ENCODE peak calls at places on chromosomes 6 and 20, in seven cellular contexts. One of them, this sample, is unnamed.

GRCh38 chr6:131844243-131844841 is 36.5 kb downstream of the ENPP1 start:
- DNase-seq in aorta: no peak
- DNase-seq in heart left ventricle: no peak
- DNase-seq in prostate gland: no peak
- DNase-seq in gastrocnemius medialis: no peak
- DNase-seq in thoracic aorta: no peak
- DNase-seq in stomach: no peak
- DNase-seq in this sample: no peak

GRCh38 chr6:14040042-14040441 is 77.5 kb upstream of the CD83 start:
- DNase-seq in thoracic aorta: no peak
- DNase-seq in prostate gland: no peak
- DNase-seq in stomach: no peak
- DNase-seq in gastrocnemius medialis: no peak
- DNase-seq in heart left ventricle: no peak
- DNase-seq in aorta: no peak
- DNase-seq in this sample: no peak

GRCh38 chr6:48069280-48069679 is 41.7 kb downstream of the PTCHD4 start:
- DNase-seq in prostate gland: no peak
- DNase-seq in stomach: no peak
- DNase-seq in thoracic aorta: no peak
- DNase-seq in aorta: no peak
- DNase-seq in gastrocnemius medialis: no peak
- DNase-seq in heart left ventricle: no peak
- DNase-seq in this sample: no peak

GRCh38 chr20:55472704-55473103 is 532.6 kb downstream of the CBLN4 start:
- DNase-seq in stomach: no peak
- DNase-seq in heart left ventricle: no peak
- DNase-seq in gastrocnemius medialis: no peak
- DNase-seq in prostate gland: no peak
- DNase-seq in thoracic aorta: no peak
- DNase-seq in aorta: no peak
- DNase-seq in this sample: no peak

GRCh38 chr6:158211273-158212055 is 43.3 kb downstream of the GTF2H5 start:
- DNase-seq in stomach: no peak
- DNase-seq in aorta: no peak
- DNase-seq in heart left ventricle: no peak
- DNase-seq in gastrocnemius medialis: no peak
- DNase-seq in thoracic aorta: no peak
- DNase-seq in prostate gland: no peak
- DNase-seq in this sample: no peak

GRCh38 chr20:48075591-48076174 is 290.4 kb upstream of the SULF2 start:
- DNase-seq in gastrocnemius medialis: no peak
- DNase-seq in prostate gland: no peak
- DNase-seq in stomach: no peak
- DNase-seq in aorta: no peak
- DNase-seq in heart left ventricle: no peak
- DNase-seq in thoracic aorta: no peak
- DNase-seq in this sample: no peak

GRCh38 chr20:32893263-32893877 is 34.6 kb downstream of the EFCAB8 start:
- DNase-seq in aorta: no peak
- DNase-seq in thoracic aorta: no peak
- DNase-seq in stomach: no peak
- DNase-seq in heart left ventricle: no peak
- DNase-seq in gastrocnemius medialis: no peak
- DNase-seq in prostate gland: no peak
- DNase-seq in this sample: no peak

GRCh38 chr6:159977242-159978214 is 8.6 kb downstream of the IGF2R start:
- DNase-seq in aorta: no peak
- DNase-seq in heart left ventricle: peak; percentile 77
- DNase-seq in thoracic aorta: no peak
- DNase-seq in prostate gland: no peak
- DNase-seq in gastrocnemius medialis: peak; percentile 48
- DNase-seq in stomach: no peak
- DNase-seq in this sample: no peak

GRCh38 chr20:39822667-39823066 is 860.5 kb downstream of the DHX35 start:
- DNase-seq in thoracic aorta: no peak
- DNase-seq in heart left ventricle: no peak
- DNase-seq in gastrocnemius medialis: no peak
- DNase-seq in stomach: no peak
- DNase-seq in aorta: no peak
- DNase-seq in prostate gland: no peak
- DNase-seq in this sample: no peak

GRCh38 chr6:113120214-113120576 is 737.0 kb upstream of the MARCKS start:
- DNase-seq in heart left ventricle: no peak
- DNase-seq in thoracic aorta: no peak
- DNase-seq in aorta: no peak
- DNase-seq in prostate gland: no peak
- DNase-seq in stomach: no peak
- DNase-seq in gastrocnemius medialis: no peak
- DNase-seq in this sample: no peak

GRCh38 chr6:160042788-160043301 is 74.0 kb downstream of the IGF2R start:
- DNase-seq in stomach: no peak
- DNase-seq in gastrocnemius medialis: no peak
- DNase-seq in heart left ventricle: no peak
- DNase-seq in prostate gland: no peak
- DNase-seq in thoracic aorta: no peak
- DNase-seq in aorta: no peak
- DNase-seq in this sample: no peak

GRCh38 chr6:11142296-11143027 is 30.9 kb upstream of the ERVFRD-1 start:
- DNase-seq in aorta: no peak
- DNase-seq in prostate gland: no peak
- DNase-seq in gastrocnemius medialis: no peak
- DNase-seq in thoracic aorta: no peak
- DNase-seq in heart left ventricle: no peak
- DNase-seq in stomach: no peak
- DNase-seq in this sample: no peak

GRCh38 chr6:138662474-138662873 is 111.1 kb upstream of the CCDC28A start:
- DNase-seq in aorta: no peak
- DNase-seq in prostate gland: no peak
- DNase-seq in stomach: no peak
- DNase-seq in thoracic aorta: no peak
- DNase-seq in gastrocnemius medialis: no peak
- DNase-seq in heart left ventricle: no peak
- DNase-seq in this sample: no peak

GRCh38 chr6:165308926-165309731 is at the start of gene C6orf118:
- DNase-seq in gastrocnemius medialis: no peak
- DNase-seq in prostate gland: peak; percentile 8
- DNase-seq in heart left ventricle: no peak
- DNase-seq in thoracic aorta: no peak
- DNase-seq in aorta: peak; percentile 75
- DNase-seq in stomach: no peak
- DNase-seq in this sample: no peak

GRCh38 chr20:23441850-23442313 is 2.4 kb downstream of the CSTL1 start:
- DNase-seq in thoracic aorta: no peak
- DNase-seq in heart left ventricle: no peak
- DNase-seq in stomach: peak; percentile 68
- DNase-seq in aorta: peak; percentile 79
- DNase-seq in prostate gland: peak; percentile 55
- DNase-seq in gastrocnemius medialis: peak; percentile 35
- DNase-seq in this sample: peak; percentile 89

GRCh38 chr20:21224217-21224616 is 78.9 kb upstream of the XRN2 start:
- DNase-seq in heart left ventricle: no peak
- DNase-seq in stomach: no peak
- DNase-seq in aorta: no peak
- DNase-seq in gastrocnemius medialis: no peak
- DNase-seq in thoracic aorta: no peak
- DNase-seq in prostate gland: no peak
- DNase-seq in this sample: no peak
- H3K27ac ChIP-seq in heart left ventricle: no peak overlapping the region
- H3K27ac ChIP-seq in stomach: no peak overlapping the region
- H3K27ac ChIP-seq in aorta: no peak overlapping the region
- H3K27ac ChIP-seq in gastrocnemius medialis: no peak overlapping the region
- H3K27ac ChIP-seq in thoracic aorta: no peak overlapping the region
- H3K27ac ChIP-seq in prostate gland: no peak overlapping the region
- H3K27ac ChIP-seq in this sample: no peak overlapping the region

GRCh38 chr6:89372506-89372901 is 20.0 kb upstream of the UBE2J1 start:
- DNase-seq in heart left ventricle: no peak
- DNase-seq in thoracic aorta: no peak
- DNase-seq in prostate gland: no peak
- DNase-seq in aorta: no peak
- DNase-seq in gastrocnemius medialis: no peak
- DNase-seq in stomach: no peak
- DNase-seq in this sample: no peak
- H3K27ac ChIP-seq in heart left ventricle: peak overlapping the region; percentile 1
- H3K27ac ChIP-seq in thoracic aorta: no peak overlapping the region
- H3K27ac ChIP-seq in prostate gland: no peak overlapping the region
- H3K27ac ChIP-seq in aorta: no peak overlapping the region
- H3K27ac ChIP-seq in gastrocnemius medialis: peak overlapping the region; percentile 78
- H3K27ac ChIP-seq in stomach: no peak overlapping the region
- H3K27ac ChIP-seq in this sample: no peak overlapping the region

GRCh38 chr20:60490184-60490583 is 532.0 kb downstream of the CDH26 start:
- DNase-seq in stomach: no peak
- DNase-seq in heart left ventricle: no peak
- DNase-seq in thoracic aorta: no peak
- DNase-seq in aorta: no peak
- DNase-seq in gastrocnemius medialis: no peak
- DNase-seq in prostate gland: no peak
- DNase-seq in this sample: no peak
- H3K27ac ChIP-seq in stomach: no peak overlapping the region
- H3K27ac ChIP-seq in heart left ventricle: no peak overlapping the region
- H3K27ac ChIP-seq in thoracic aorta: no peak overlapping the region
- H3K27ac ChIP-seq in aorta: no peak overlapping the region
- H3K27ac ChIP-seq in gastrocnemius medialis: no peak overlapping the region
- H3K27ac ChIP-seq in prostate gland: no peak overlapping the region
- H3K27ac ChIP-seq in this sample: no peak overlapping the region

GRCh38 chr20:45832619-45833018 is 980 bp upstream of the SNX21 start:
- DNase-seq in aorta: peak; percentile 44
- DNase-seq in heart left ventricle: no peak
- DNase-seq in gastrocnemius medialis: no peak
- DNase-seq in thoracic aorta: no peak
- DNase-seq in stomach: no peak
- DNase-seq in prostate gland: no peak
- DNase-seq in this sample: no peak

GRCh38 chr20:45835230-45836224 is 1.9 kb downstream of the SNX21 start:
- DNase-seq in aorta: peak; percentile 86
- DNase-seq in prostate gland: no peak
- DNase-seq in thoracic aorta: peak; percentile 72
- DNase-seq in gastrocnemius medialis: peak; percentile 63
- DNase-seq in stomach: no peak
- DNase-seq in heart left ventricle: no peak
- DNase-seq in this sample: peak; percentile 49

GRCh38 chr20:45834797-45835161 is 1.2 kb downstream of the SNX21 start:
- DNase-seq in stomach: no peak
- DNase-seq in gastrocnemius medialis: no peak
- DNase-seq in heart left ventricle: no peak
- DNase-seq in aorta: peak; percentile 78
- DNase-seq in thoracic aorta: no peak
- DNase-seq in prostate gland: no peak
- DNase-seq in this sample: no peak

GRCh38 chr20:45833030-45833882 is at the start of gene SNX21:
- DNase-seq in stomach: peak; percentile 77
- DNase-seq in gastrocnemius medialis: peak; percentile 70
- DNase-seq in thoracic aorta: peak; percentile 68
- DNase-seq in prostate gland: peak; percentile 49
- DNase-seq in aorta: peak; percentile 94
- DNase-seq in heart left ventricle: peak; percentile 93
- DNase-seq in this sample: peak; percentile 84

DNA sequence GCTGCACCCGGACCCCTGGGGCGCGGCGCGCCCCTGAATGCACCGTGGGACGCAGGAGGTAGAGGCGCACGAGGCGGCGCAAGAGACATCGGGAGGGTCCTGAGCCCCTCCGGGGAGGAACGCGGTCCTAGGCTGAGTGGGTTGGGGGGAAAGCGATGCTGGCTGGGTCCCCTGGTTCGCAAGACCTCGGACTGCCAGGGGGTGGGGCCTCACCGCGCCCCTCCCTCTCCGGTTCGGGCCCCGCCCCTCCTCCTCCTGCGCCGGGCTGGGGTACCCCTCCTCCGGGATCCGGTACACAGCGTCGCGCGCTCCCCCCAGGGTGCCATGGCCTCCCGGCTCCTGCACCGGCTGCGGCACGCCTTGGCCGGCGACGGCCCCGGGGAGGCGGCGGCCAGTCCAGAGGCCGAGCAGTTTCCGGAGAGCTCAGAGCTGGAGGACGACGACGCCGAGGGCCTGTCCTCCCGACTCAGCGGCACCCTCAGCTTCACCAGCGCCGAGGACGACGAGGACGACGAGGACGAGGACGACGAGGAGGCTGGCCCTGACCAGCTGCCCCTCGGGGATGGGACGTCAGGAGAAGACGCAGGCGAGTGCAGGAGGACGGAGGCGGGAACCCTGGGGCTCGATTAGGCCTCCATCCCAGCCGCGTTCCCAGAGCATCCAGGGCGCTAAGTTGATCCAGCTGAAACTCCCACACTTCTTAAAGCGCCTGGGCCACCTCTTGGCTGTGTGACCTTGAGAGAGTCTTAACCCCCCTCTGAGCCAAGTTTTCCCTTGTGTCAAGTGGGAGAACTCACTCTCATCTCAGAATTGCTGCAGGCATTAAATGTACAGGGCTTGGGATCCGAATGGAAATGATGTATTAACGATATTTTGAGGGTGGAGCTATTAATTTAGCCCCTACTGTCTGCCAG is 541 bp downstream of the SNX21 start:
- DNase-seq in gastrocnemius medialis: peak; percentile 70
- DNase-seq in thoracic aorta: no peak
- DNase-seq in stomach: peak; percentile 69
- DNase-seq in heart left ventricle: peak; percentile 89
- DNase-seq in prostate gland: peak; percentile 73
- DNase-seq in aorta: peak; percentile 91
- DNase-seq in this sample: peak; percentile 61
- H3K27ac ChIP-seq in gastrocnemius medialis: peak overlapping the region; percentile 97
- H3K27ac ChIP-seq in thoracic aorta: peak overlapping the region; percentile 93
- H3K27ac ChIP-seq in stomach: peak overlapping the region; percentile 96
- H3K27ac ChIP-seq in heart left ventricle: peak overlapping the region; percentile 99
- H3K27ac ChIP-seq in prostate gland: peak overlapping the region; percentile 90
- H3K27ac ChIP-seq in aorta: peak overlapping the region; percentile 71
- H3K27ac ChIP-seq in this sample: peak overlapping the region; percentile 97

DNA sequence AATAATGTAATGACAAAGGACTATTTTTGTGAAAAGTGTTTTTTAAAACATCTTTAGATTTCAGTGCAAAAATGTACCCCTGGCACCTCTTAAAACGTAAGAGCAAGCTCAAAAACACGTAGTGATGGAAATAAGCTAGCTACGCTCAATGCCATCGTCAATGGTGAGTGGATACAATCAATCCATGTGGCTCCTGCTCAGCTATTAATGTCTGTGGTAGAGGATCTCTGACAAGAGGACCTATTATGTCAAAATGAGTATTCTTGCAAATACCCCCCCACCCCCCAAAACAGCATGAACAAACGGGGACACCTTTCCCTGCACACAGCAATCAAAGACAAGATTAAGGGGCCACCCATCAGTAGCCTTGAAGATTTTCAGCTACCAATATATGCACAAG is 65.1 kb upstream of the PTGIS start:
- DNase-seq in heart left ventricle: no peak
- DNase-seq in gastrocnemius medialis: no peak
- DNase-seq in aorta: no peak
- DNase-seq in prostate gland: no peak
- DNase-seq in thoracic aorta: no peak
- DNase-seq in stomach: no peak
- DNase-seq in this sample: no peak
- H3K27ac ChIP-seq in heart left ventricle: no peak overlapping the region
- H3K27ac ChIP-seq in gastrocnemius medialis: no peak overlapping the region
- H3K27ac ChIP-seq in aorta: no peak overlapping the region
- H3K27ac ChIP-seq in prostate gland: no peak overlapping the region
- H3K27ac ChIP-seq in thoracic aorta: no peak overlapping the region
- H3K27ac ChIP-seq in stomach: no peak overlapping the region
- H3K27ac ChIP-seq in this sample: no peak overlapping the region

DNA sequence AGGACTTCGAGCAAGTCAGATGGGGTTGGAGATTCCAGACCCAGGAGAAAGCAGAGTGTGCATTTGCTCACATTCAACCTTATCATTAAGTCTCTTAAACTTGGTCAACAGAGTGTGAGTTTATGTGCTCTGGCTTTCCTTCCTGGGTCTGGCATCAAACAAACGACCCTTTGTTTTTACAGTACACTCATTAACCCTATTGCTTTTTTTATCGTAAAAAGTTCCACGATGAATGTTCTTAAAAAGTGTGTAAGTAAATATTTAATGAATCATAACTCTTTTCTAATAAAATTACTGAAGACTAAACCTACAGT is 2.5 kb downstream of the FYN start:
- DNase-seq in aorta: no peak
- DNase-seq in gastrocnemius medialis: no peak
- DNase-seq in heart left ventricle: no peak
- DNase-seq in prostate gland: no peak
- DNase-seq in thoracic aorta: no peak
- DNase-seq in stomach: no peak
- DNase-seq in this sample: no peak
- H3K27ac ChIP-seq in aorta: no peak overlapping the region
- H3K27ac ChIP-seq in gastrocnemius medialis: no peak overlapping the region
- H3K27ac ChIP-seq in heart left ventricle: no peak overlapping the region
- H3K27ac ChIP-seq in prostate gland: no peak overlapping the region
- H3K27ac ChIP-seq in thoracic aorta: no peak overlapping the region
- H3K27ac ChIP-seq in stomach: peak overlapping the region; percentile 91
- H3K27ac ChIP-seq in this sample: peak overlapping the region; percentile 94

This sample was measured in tibial nerve.